ENCODE peak calls at places on chromosomes 3 and 15, in six cellular contexts. K is heart right ventricle, S is GM10248, D is stomach, H is WERI-Rb-1, R is fibroblast of pulmonary artery. L is an unnamed sample.

GRCh38 chr3:98613616-98614015 is 20.2 kb upstream of the CPOX start:
- DNase-seq in K (no peak), S (no peak), D (no peak), H (no peak), R (peak), L (no peak)

GRCh38 chr3:158961497-158961896 is 159.6 kb downstream of the MFSD1 start:
- DNase-seq in K (no peak), S (no peak), D (no peak), H (no peak), R (no peak), L (no peak)

GRCh38 chr15:58760385-58761009 is 10.6 kb upstream of the MINDY2 start:
- DNase-seq in K (no peak), S (no peak), D (no peak), H (no peak), R (no peak), L (no peak)

GRCh38 chr3:66709464-66710058 is 208.7 kb upstream of the LRIG1 start:
- DNase-seq in K (no peak), S (no peak), D (no peak), H (no peak), R (no peak), L (no peak)

GRCh38 chr15:31801152-31801551 is 229.2 kb upstream of the CHRNA7 start:
- DNase-seq in K (peak), S (no peak), D (no peak), H (no peak), R (no peak), L (no peak)

GRCh38 chr15:34656005-34656604 is 72.7 kb upstream of the GOLGA8B start:
- DNase-seq in K (no peak), S (no peak), D (no peak), H (no peak), R (no peak), L (no peak)

GRCh38 chr15:24729760-24730159 is 54.2 kb downstream of the NPAP1 start:
- DNase-seq in K (no peak), S (no peak), D (no peak), H (no peak), R (no peak), L (no peak)

GRCh38 chr3:8460050-8460708 is 41.4 kb upstream of the LMCD1 start:
- DNase-seq in K (no peak), S (no peak), D (no peak), H (no peak), R (no peak), L (no peak)

GRCh38 chr3:130725746-130726145 is 20.9 kb downstream of the PIK3R4 start:
- DNase-seq in K (no peak), S (no peak), D (no peak), H (no peak), R (no peak), L (no peak)

GRCh38 chr3:172666873-172667694 is 43.8 kb downstream of the NCEH1 start:
- DNase-seq in K (peak), S (peak), D (peak), H (peak), R (peak), L (peak)

GRCh38 chr3:36540898-36541518 is 160.7 kb downstream of the STAC start:
- DNase-seq in K (no peak), S (no peak), D (no peak), H (peak), R (peak), L (no peak)

GRCh38 chr3:149703474-149703873 is 45.6 kb upstream of the WWTR1 start:
- DNase-seq in K (peak), S (no peak), D (no peak), H (no peak), R (peak), L (no peak)

GRCh38 chr3:128824132-128824850 is 55.1 kb upstream of the ACAD9 start:
- DNase-seq in K (no peak), S (no peak), D (no peak), H (no peak), R (no peak), L (no peak)

GRCh38 chr3:108345492-108346205 is 49.3 kb downstream of the HHLA2 start:
- DNase-seq in K (no peak), S (no peak), D (no peak), H (no peak), R (no peak), L (no peak)
- TF ChIP-seq CTCF in K (no peak), S (no peak), D (no peak), H (no peak), R (no peak), L (no peak)

GRCh38 chr15:89333011-89333860 is 1.4 kb downstream of the POLG start:
- DNase-seq in K (no peak), S (no peak), D (no peak), H (no peak), R (no peak), L (no peak)

GRCh38 chr15:89333959-89334509 is 590 bp downstream of the POLG start:
- DNase-seq in K (no peak), S (no peak), D (no peak), H (no peak), R (peak), L (no peak)

GRCh38 chr15:89334510-89335288 is at the start of gene POLG:
- DNase-seq in K (peak), S (peak), D (peak), H (peak), R (peak), L (peak)

GRCh38 chr15:89330881-89331595 is 3.6 kb downstream of the POLG start:
- DNase-seq in K (no peak), S (no peak), D (no peak), H (no peak), R (no peak), L (no peak)

DNA sequence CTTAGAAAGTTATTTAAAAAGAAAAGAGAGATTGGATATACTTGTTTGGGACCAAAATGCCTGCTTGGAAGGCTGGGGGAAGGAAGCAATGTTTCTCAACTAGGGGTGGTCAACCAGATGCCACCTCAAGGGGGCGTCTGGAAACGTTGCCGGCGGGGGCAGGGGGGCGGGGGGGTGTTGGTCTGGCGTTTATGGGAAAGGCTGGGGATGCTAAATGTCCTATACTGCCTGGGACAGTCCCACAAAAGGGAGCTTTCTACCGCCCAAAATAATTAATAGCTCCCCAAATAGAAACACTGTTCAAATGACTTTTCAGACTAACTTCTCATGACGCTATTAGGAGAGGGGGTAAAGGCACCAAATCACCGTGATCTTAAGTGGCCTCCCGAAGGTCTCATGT is 2.2 kb downstream of the POLG start:
- DNase-seq in K (no peak), S (no peak), D (no peak), H (peak), R (peak), L (no peak)
- TF ChIP-seq CTCF in K (no peak), S (no peak), D (no peak), H (peak), R (peak), L (peak)

GRCh38 chr3:55899887-55900286 is 412.8 kb upstream of the WNT5A start:
- DNase-seq in K (no peak), S (peak), D (no peak), H (no peak), R (no peak), L (no peak)
- TF ChIP-seq CTCF in K (no peak), S (peak), D (no peak), H (no peak), R (peak), L (peak)

GRCh38 chr3:112654979-112655378 is 14.0 kb upstream of the CCDC80 start:
- DNase-seq in K (no peak), S (no peak), D (no peak), H (no peak), R (no peak), L (no peak)
- TF ChIP-seq CTCF in K (no peak), S (no peak), D (no peak), H (no peak), R (peak), L (peak)

GRCh38 chr3:169390310-169390731 is 273.2 kb downstream of the MECOM start:
- DNase-seq in K (no peak), S (no peak), D (no peak), H (peak), R (peak), L (no peak)
- TF ChIP-seq CTCF in K (no peak), S (no peak), D (no peak), H (no peak), R (peak), L (peak)

GRCh38 chr3:114370537-114371174 is 76.8 kb downstream of the TIGIT start:
- DNase-seq in K (no peak), S (no peak), D (no peak), H (no peak), R (no peak), L (no peak)
- TF ChIP-seq CTCF in K (no peak), S (no peak), D (no peak), H (peak), R (peak), L (no peak)

DNA sequence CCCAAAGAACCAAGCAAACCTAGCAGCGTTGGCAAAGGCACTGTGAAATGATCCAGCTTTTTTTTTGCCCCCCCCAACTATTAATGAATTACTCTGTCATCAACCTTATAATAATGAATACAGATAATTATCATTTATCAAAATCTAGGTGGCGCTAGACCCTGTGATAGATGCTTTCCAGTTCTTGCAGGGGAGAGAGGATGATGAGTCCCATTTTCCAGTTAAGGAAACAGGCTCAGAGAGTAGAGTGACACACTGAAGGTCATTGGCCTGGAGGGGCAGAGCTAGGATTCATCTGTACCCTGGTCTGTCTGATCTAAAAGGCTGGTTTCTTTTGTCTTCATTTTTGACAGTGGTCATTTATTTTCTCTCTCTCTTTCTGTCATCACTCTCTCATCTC is 5.0 kb downstream of the ACOX2 start:
- DNase-seq in K (no peak), S (peak), D (no peak), H (no peak), R (no peak), L (no peak)
- TF ChIP-seq CTCF in K (no peak), S (no peak), D (no peak), H (no peak), R (no peak), L (no peak)

GRCh38 chr3:53547327-53547726 is 52.9 kb downstream of the CACNA1D start:
- DNase-seq in K (no peak), S (no peak), D (no peak), H (no peak), R (no peak), L (no peak)
- TF ChIP-seq CTCF in K (no peak), S (no peak), D (no peak), H (no peak), R (no peak), L (no peak)